ENCODE peak calls at places on chromosomes 3 and 15, in nine cellular contexts. D is epithelial cell of proximal tubule; N is activated naive CD8-positive, alpha-beta T cell treated with anti-CD3 and anti-CD28 coated beads for 36 hours; F is HuH-7; I is RPMI8226; U is foreskin fibroblast; E is OCI-LY7; W is foreskin keratinocyte; V is mesendoderm. C is an unnamed sample.

GRCh38 chr3:115252679-115253078 is 105.6 kb upstream of the ZBTB20 start:
- DNase-seq in F (no peak), U (no peak), N (no peak), V (no peak), I (no peak), D (no peak), E (no peak), W (no peak), C (no peak)

GRCh38 chr3:70990723-70991122 is 592.8 kb downstream of the FOXP1 start:
- DNase-seq in N (no peak), I (no peak), W (no peak), D (no peak), U (no peak), F (no peak), V (no peak), E (no peak), C (no peak)

GRCh38 chr3:196996454-196997265 is 28.0 kb upstream of the PIGZ start:
- DNase-seq in W (peak; percentile 57), I (no peak), N (no peak), F (no peak), E (no peak), V (no peak), U (no peak), D (no peak), C (no peak)

GRCh38 chr3:43094851-43095250 is 11.0 kb downstream of the POMGNT2 start:
- DNase-seq in I (no peak), F (no peak), D (no peak), V (no peak), N (no peak), U (no peak), E (no peak), W (no peak), C (no peak)

GRCh38 chr15:40755821-40756220 is 767 bp upstream of the RMDN3 start:
- DNase-seq in I (no peak), F (no peak), N (no peak), W (no peak), V (no peak), E (peak; percentile 56), D (no peak), U (no peak), C (no peak)

GRCh38 chr3:27617552-27617951 is 104.6 kb downstream of the EOMES start:
- DNase-seq in U (no peak), E (no peak), D (no peak), W (no peak), V (no peak), N (no peak), F (no peak), I (no peak), C (no peak)

GRCh38 chr3:196149922-196150321 is 61.3 kb downstream of the ZDHHC19 start:
- DNase-seq in U (no peak), D (no peak), W (no peak), N (no peak), E (no peak), I (peak; percentile 48), F (no peak), V (no peak), C (no peak)

GRCh38 chr3:60053518-60054265 is 1003.9 kb upstream of the CFAP20DC start:
- DNase-seq in D (no peak), F (no peak), E (no peak), N (no peak), U (no peak), I (no peak), V (peak; percentile 56), W (no peak), C (no peak)

GRCh38 chr3:71447803-71448202 is 135.7 kb downstream of the FOXP1 start:
- DNase-seq in F (no peak), I (no peak), U (no peak), N (no peak), D (no peak), E (no peak), V (no peak), W (peak; percentile 74), C (no peak)

GRCh38 chr15:41852736-41853135 is 14.1 kb downstream of the PLA2G4B start:
- DNase-seq in E (no peak), I (no peak), W (no peak), N (no peak), F (no peak), V (no peak), U (no peak), D (no peak), C (no peak)

GRCh38 chr15:62665449-62665848 is 377.1 kb upstream of the TPM1 start:
- DNase-seq in U (no peak), D (no peak), I (no peak), W (no peak), F (no peak), E (no peak), V (peak; percentile 36), N (no peak), C (peak; percentile 23)

GRCh38 chr3:129315386-129315991 is 36.8 kb downstream of the HMCES start:
- DNase-seq in W (no peak), D (no peak), N (peak; percentile 40), E (peak; percentile 78), F (no peak), U (peak; percentile 17), V (peak; percentile 42), I (peak; percentile 43), C (no peak)

GRCh38 chr3:125150525-125151436 is 61.8 kb downstream of the SLC12A8 start:
- DNase-seq in D (no peak), F (peak; percentile 76), W (no peak), E (peak; percentile 68), V (peak; percentile 89), I (peak; percentile 60), N (peak; percentile 39), U (no peak), C (peak; percentile 69)

GRCh38 chr3:151009981-151010380 is 37.5 kb upstream of the CLRN1 start:
- DNase-seq in N (no peak), U (peak; percentile 2), F (no peak), W (no peak), E (no peak), I (no peak), D (no peak), V (peak; percentile 33), C (no peak)

GRCh38 chr3:11245827-11246662 is 26.2 kb upstream of the ATG7 start:
- DNase-seq in W (peak; percentile 49), V (peak; percentile 6), F (no peak), E (no peak), D (no peak), U (no peak), I (no peak), N (no peak), C (no peak)

GRCh38 chr3:107979538-107979937 is 111.3 kb downstream of the CD47 start:
- DNase-seq in V (no peak), I (no peak), F (no peak), W (no peak), N (no peak), U (no peak), D (peak; percentile 75), E (no peak), C (no peak)

GRCh38 chr15:83380026-83380425 is 67.1 kb upstream of the SH3GL3 start:
- DNase-seq in W (peak; percentile 81), F (no peak), E (no peak), V (no peak), U (no peak), D (no peak), I (no peak), N (no peak), C (no peak)

GRCh38 chr3:48702320-48702921 is 14.6 kb downstream of the IP6K2 start:
- DNase-seq in D (no peak), V (no peak), F (no peak), I (no peak), E (no peak), U (no peak), W (no peak), N (no peak), C (no peak)

GRCh38 chr15:85837011-85837433 is 42.3 kb upstream of the KLHL25 start:
- DNase-seq in U (no peak), N (no peak), D (no peak), V (no peak), W (no peak), E (no peak), F (peak; percentile 80), I (no peak), C (no peak)

GRCh38 chr15:40328176-40328575 is 4.7 kb downstream of the INAFM2 start:
- DNase-seq in V (peak; percentile 29), D (no peak), F (no peak), E (no peak), W (no peak), U (no peak), I (no peak), N (no peak), C (peak; percentile 31)

GRCh38 chr3:149963485-149963884 is 7.2 kb downstream of the PFN2 start:
- DNase-seq in N (no peak), E (no peak), W (no peak), F (no peak), I (no peak), U (no peak), V (no peak), D (no peak), C (no peak)

GRCh38 chr3:169751875-169752274 is 13.0 kb downstream of the TERC start:
- DNase-seq in N (no peak), I (no peak), W (no peak), U (no peak), D (no peak), F (no peak), E (no peak), V (no peak), C (no peak)

GRCh38 chr15:67085818-67086649 is 20.6 kb downstream of the SMAD3 start:
- DNase-seq in U (peak; percentile 96), F (no peak), I (peak; percentile 81), D (peak; percentile 59), V (peak; percentile 88), N (peak; percentile 47), E (peak; percentile 95), W (no peak), C (no peak)

GRCh38 chr15:41558400-41559238 is at the start of gene TYRO3:
- DNase-seq in I (peak; percentile 65), E (peak; percentile 48), V (peak; percentile 63), W (no peak), D (no peak), U (peak; percentile 44), N (peak; percentile 79), F (peak; percentile 58), C (peak; percentile 55)

GRCh38 chr3:157130881-157131251 is 29.1 kb downstream of the CCNL1 start:
- DNase-seq in F (no peak), V (peak; percentile 21), U (no peak), W (no peak), E (no peak), D (no peak), I (no peak), N (no peak), C (peak; percentile 6)

GRCh38 chr15:65306551-65306950 is 2.1 kb downstream of the RNU5B-1 start:
- DNase-seq in E (no peak), I (no peak), D (no peak), N (no peak), U (no peak), V (no peak), W (no peak), F (no peak), C (no peak)

GRCh38 chr15:62809106-62809967 is 233.2 kb upstream of the TPM1 start:
- DNase-seq in D (no peak), I (no peak), E (no peak), W (peak; percentile 17), U (peak; percentile 42), V (peak; percentile 5), F (no peak), N (no peak), C (peak; percentile 4)

GRCh38 chr3:120093119-120093922 is 926 bp downstream of the GSK3B start:
- DNase-seq in E (peak; percentile 40), D (no peak), V (peak; percentile 94), I (peak; percentile 83), N (peak; percentile 6), W (peak; percentile 64), U (peak; percentile 82), F (no peak), C (peak; percentile 78)